ENCODE peak calls at places on chromosomes 12 and 14, in four cellular contexts. M is sigmoid colon, Z is K562, E is stomach. I is an unnamed sample.
A peak's percentile ranks its signal among the peaks of the same experiment; 100 is the strongest.

GRCh38 chr14:92225731-92226130 is 97.2 kb upstream of the SLC24A4 start:
- DNase-seq in M (no peak), Z (no peak), E (no peak), I (no peak)

GRCh38 chr12:67759829-67760228 is 111.3 kb downstream of the DYRK2 start:
- DNase-seq in M (no peak), Z (no peak), E (no peak), I (no peak)

GRCh38 chr12:81992461-81992860 is 233.3 kb upstream of the PPFIA2 start:
- DNase-seq in M (no peak), Z (no peak), E (peak; percentile 34), I (no peak)

GRCh38 chr12:105705765-105706164 is 375.3 kb downstream of the C12orf75 start:
- DNase-seq in M (peak; percentile 69), Z (peak; percentile 28), E (peak; percentile 41), I (peak; percentile 46)

GRCh38 chr14:68910540-68910939 is 68.6 kb downstream of the ACTN1 start:
- DNase-seq in M (no peak), Z (no peak), E (no peak), I (no peak)

GRCh38 chr12:53131844-53132243 is 28.6 kb downstream of the SOAT2 start:
- DNase-seq in M (no peak), Z (no peak), E (no peak), I (no peak)

GRCh38 chr12:82912406-82912805 is 225.7 kb downstream of the TMTC2 start:
- DNase-seq in M (no peak), Z (no peak), E (no peak), I (no peak)

GRCh38 chr12:108839011-108839889 is 18.1 kb downstream of the SSH1 start:
- DNase-seq in M (peak; percentile 83), Z (no peak), E (no peak), I (peak; percentile 58)

GRCh38 chr12:29895966-29896365 is 112.2 kb upstream of the TMTC1 start:
- DNase-seq in M (no peak), Z (no peak), E (no peak), I (no peak)

GRCh38 chr12:30754383-30754749 is 385 bp downstream of the CAPRIN2 start:
- DNase-seq in M (no peak), Z (no peak), E (no peak), I (no peak)

GRCh38 chr12:105622220-105622619 is 291.7 kb downstream of the C12orf75 start:
- DNase-seq in M (no peak), Z (no peak), E (no peak), I (no peak)

GRCh38 chr14:23078692-23079116 is 16.2 kb downstream of the ACIN1 start:
- DNase-seq in M (peak; percentile 92), Z (peak; percentile 44), E (peak; percentile 55), I (peak; percentile 55)

GRCh38 chr14:95313707-95314106 is 6.0 kb downstream of the CLMN start:
- DNase-seq in M (peak; percentile 92), Z (no peak), E (peak; percentile 61), I (peak; percentile 45)

GRCh38 chr14:55807059-55807499 is 227.1 kb downstream of the KTN1 start:
- DNase-seq in M (peak; percentile 80), Z (peak; percentile 51), E (peak; percentile 98), I (peak; percentile 87)

GRCh38 chr14:99727096-99727870 is 43.2 kb downstream of the CYP46A1 start:
- DNase-seq in M (peak; percentile 60), Z (no peak), E (peak; percentile 18), I (peak; percentile 23)

GRCh38 chr12:94952325-94952724 is 51.2 kb downstream of the NDUFA12 start:
- DNase-seq in M (no peak), Z (no peak), E (no peak), I (no peak)

GRCh38 chr12:62684586-62685295 is 218.1 kb downstream of the MON2 start:
- DNase-seq in M (peak; percentile 91), Z (no peak), E (no peak), I (peak; percentile 75)

GRCh38 chr14:104389326-104390220 is 190.0 kb upstream of the C14orf180 start:
- DNase-seq in M (peak; percentile 52), Z (no peak), E (peak; percentile 23), I (peak; percentile 4)

DNA sequence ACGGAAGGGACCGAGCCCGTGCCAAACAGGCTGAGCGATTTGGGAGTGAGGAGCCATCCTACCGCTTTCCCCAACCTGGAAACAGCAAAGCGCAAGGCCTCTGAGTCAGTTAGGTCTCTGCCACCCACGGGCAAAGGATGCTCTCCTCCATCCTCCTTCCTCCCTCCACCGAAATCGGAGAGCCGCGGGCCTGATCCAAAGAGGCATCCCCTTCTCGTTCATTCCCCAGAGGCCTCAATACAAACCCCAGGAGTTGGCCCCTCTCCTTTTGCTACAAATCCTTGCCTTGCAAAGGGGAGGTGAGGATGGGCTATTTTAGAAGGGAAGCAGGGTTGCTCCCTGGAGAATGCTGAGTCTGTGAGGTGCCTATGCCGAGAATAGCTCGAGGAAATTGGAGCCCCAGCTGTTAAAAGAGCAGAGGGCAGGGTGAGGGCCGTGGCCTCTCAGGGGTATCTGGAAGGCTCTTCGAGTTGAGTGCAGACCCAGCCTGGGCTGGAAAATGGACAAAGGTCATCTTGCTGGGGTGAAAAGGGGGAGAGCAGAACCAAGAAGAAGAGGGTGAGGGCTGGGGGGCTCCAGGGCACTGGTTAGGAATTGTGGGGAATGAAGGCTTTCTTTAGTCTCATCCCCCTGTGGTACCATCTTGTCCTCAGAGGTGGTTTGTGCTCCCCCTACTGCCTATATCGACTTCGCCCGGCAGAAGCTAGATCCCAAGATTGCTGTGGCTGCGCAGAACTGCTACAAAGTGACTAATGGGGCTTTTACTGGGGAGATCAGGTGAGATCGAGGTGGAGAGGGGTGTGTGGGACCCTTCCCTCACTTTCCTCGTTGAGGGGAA is 1.1 kb downstream of the TPI1 start:
- DNase-seq in M (no peak), Z (no peak), E (no peak), I (no peak)
- TF ChIP-seq CTCF in M (no peak), Z (peak; percentile 22), E (no peak), I (no peak)

GRCh38 chr12:45434094-45434493 is 218.2 kb downstream of the ANO6 start:
- DNase-seq in M (no peak), Z (no peak), E (no peak), I (no peak)
- H3K4me3 ChIP-seq in M (no peak overlapping the region), Z (no peak overlapping the region), E (no peak overlapping the region), I (no peak overlapping the region)

DNA sequence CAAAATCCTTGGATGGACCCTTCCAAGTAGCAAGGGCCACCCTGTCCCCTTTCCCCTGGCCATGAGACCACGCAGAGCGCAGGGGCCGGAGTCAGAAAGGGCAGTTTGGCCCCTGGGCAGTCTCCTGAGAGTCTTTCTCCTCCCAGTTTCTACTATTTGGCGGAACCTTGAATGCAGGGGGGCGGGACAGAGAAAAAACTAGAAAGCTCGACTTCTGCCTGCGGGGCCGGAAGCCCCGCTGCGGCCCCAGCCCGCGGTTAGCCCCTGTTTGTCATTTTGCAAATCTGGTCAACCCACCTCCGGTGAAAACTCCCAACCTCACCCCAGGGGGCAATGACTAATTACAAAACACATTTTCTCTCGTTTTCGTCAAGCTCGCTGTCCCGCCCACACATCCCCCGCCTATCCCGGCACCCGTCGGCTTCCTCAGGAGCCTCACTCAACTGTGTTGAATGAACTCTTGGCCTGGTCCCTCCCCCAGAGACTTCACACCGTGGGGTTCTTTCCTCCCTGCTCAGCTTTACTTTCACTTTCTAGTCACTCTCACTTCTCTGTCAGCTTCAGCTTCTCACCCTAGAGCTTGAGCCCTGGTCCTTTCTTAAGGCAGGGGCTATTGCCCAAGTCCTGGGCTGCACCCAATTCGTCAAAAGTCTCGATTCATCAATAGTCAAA is 66.7 kb downstream of the IRF2BPL start:
- DNase-seq in M (peak; percentile 94), Z (peak; percentile 78), E (peak; percentile 77), I (peak; percentile 86)
- TF ChIP-seq EP300 in M (peak; percentile 40), Z (peak; percentile 80), E (no peak), I (no peak)

GRCh38 chr14:75229923-75230792 is 48.5 kb upstream of the FOS start:
- DNase-seq in M (no peak), Z (peak; percentile 36), E (peak; percentile 74), I (no peak)
- TF ChIP-seq CTCF in M (peak; percentile 31), Z (no peak), E (no peak), I (no peak)

DNA sequence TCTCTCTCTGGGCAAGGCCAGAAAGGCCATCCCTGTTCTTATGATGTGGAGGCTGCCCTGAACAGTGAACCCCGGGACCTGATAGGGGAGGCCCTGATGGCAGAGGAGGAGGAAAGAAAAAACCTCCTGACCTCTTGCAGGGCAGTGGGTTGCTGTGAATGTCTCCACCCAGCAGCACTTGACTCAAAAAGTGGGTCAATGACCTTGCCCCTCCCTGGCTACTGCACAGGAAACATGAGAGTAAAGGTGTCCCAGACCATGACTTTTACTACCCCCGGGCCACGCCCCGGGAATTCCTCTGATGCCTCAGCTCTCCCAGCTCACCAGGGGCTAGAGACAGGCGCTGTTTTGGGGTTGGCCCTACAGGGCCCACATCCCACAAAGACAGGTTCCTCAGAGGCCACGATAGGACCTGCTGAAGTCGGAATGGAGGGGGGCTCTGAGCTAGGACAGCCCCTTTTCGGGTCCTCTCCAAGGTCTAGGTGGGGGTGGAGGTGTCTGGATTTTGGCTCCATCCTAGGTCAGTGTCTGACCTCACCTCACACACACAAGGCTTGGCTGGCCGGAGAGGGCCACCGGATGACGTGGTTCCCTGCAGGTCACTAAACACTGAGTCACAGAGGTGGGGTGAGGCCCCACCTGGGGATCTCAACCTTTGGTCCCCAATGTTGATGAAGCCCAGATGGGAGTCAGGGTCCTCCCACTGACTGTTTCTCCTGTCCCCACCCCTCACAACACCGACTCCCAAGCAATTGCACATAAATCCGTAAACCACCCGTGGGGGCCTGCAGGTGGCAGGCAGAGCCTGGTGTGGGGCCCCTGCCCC is 1.6 kb downstream of the RHOF start:
- DNase-seq in M (no peak), Z (no peak), E (peak; percentile 64), I (no peak)
- H3K4me3 ChIP-seq in M (no peak overlapping the region), Z (no peak overlapping the region), E (peak overlapping the region; percentile 61), I (no peak overlapping the region)